ENCODE peak calls at places on chromosomes 6 and 20, in seven cellular contexts. One of them, this sample, is unnamed.

GRCh38 chr6:158060447-158061360 is 79.0 kb downstream of the SYNJ2 start:
- DNase-seq in CD8-positive, alpha-beta T cell: no peak
- DNase-seq in lower lobe of right lung: peak; percentile 79
- DNase-seq in heart right ventricle: peak; percentile 82
- DNase-seq in neuronal stem cell: no peak
- DNase-seq in left ventricle myocardium inferior: peak; percentile 81
- DNase-seq in fibroblast of lung: peak; percentile 98
- DNase-seq in this sample: peak; percentile 99

GRCh38 chr6:34044945-34045595 is 100.8 kb downstream of the GRM4 start:
- DNase-seq in neuronal stem cell: no peak
- DNase-seq in fibroblast of lung: no peak
- DNase-seq in left ventricle myocardium inferior: no peak
- DNase-seq in heart right ventricle: no peak
- DNase-seq in CD8-positive, alpha-beta T cell: peak; percentile 14
- DNase-seq in lower lobe of right lung: no peak
- DNase-seq in this sample: no peak

GRCh38 chr6:11744753-11745152 is 33.9 kb downstream of the ADTRP start:
- DNase-seq in left ventricle myocardium inferior: peak; percentile 45
- DNase-seq in CD8-positive, alpha-beta T cell: no peak
- DNase-seq in neuronal stem cell: no peak
- DNase-seq in heart right ventricle: peak; percentile 84
- DNase-seq in lower lobe of right lung: peak; percentile 55
- DNase-seq in fibroblast of lung: peak; percentile 86
- DNase-seq in this sample: peak; percentile 51

GRCh38 chr20:48690888-48691287 is 136.9 kb downstream of the PREX1 start:
- DNase-seq in heart right ventricle: no peak
- DNase-seq in CD8-positive, alpha-beta T cell: no peak
- DNase-seq in lower lobe of right lung: no peak
- DNase-seq in neuronal stem cell: no peak
- DNase-seq in left ventricle myocardium inferior: no peak
- DNase-seq in fibroblast of lung: peak; percentile 75
- DNase-seq in this sample: peak; percentile 80

GRCh38 chr6:159716247-159717086 is 10.8 kb upstream of the WTAP start:
- DNase-seq in heart right ventricle: peak; percentile 21
- DNase-seq in lower lobe of right lung: no peak
- DNase-seq in left ventricle myocardium inferior: no peak
- DNase-seq in CD8-positive, alpha-beta T cell: no peak
- DNase-seq in fibroblast of lung: peak; percentile 94
- DNase-seq in neuronal stem cell: no peak
- DNase-seq in this sample: peak; percentile 87

GRCh38 chr6:116799945-116800344 is 28.9 kb downstream of the GPRC6A start:
- DNase-seq in left ventricle myocardium inferior: no peak
- DNase-seq in fibroblast of lung: no peak
- DNase-seq in heart right ventricle: no peak
- DNase-seq in neuronal stem cell: no peak
- DNase-seq in lower lobe of right lung: no peak
- DNase-seq in CD8-positive, alpha-beta T cell: no peak
- DNase-seq in this sample: no peak

GRCh38 chr6:143804835-143805239 is 38.3 kb upstream of the LTV1 start:
- DNase-seq in fibroblast of lung: peak; percentile 72
- DNase-seq in heart right ventricle: no peak
- DNase-seq in neuronal stem cell: no peak
- DNase-seq in lower lobe of right lung: no peak
- DNase-seq in left ventricle myocardium inferior: no peak
- DNase-seq in CD8-positive, alpha-beta T cell: no peak
- DNase-seq in this sample: no peak

GRCh38 chr6:71294121-71294523 is 5.5 kb downstream of the OGFRL1 start:
- DNase-seq in CD8-positive, alpha-beta T cell: no peak
- DNase-seq in left ventricle myocardium inferior: no peak
- DNase-seq in lower lobe of right lung: no peak
- DNase-seq in fibroblast of lung: peak; percentile 98
- DNase-seq in heart right ventricle: no peak
- DNase-seq in neuronal stem cell: no peak
- DNase-seq in this sample: peak; percentile 18

GRCh38 chr20:58852559-58853271 is at the start of gene GNAS:
- DNase-seq in neuronal stem cell: peak; percentile 72
- DNase-seq in lower lobe of right lung: peak; percentile 68
- DNase-seq in left ventricle myocardium inferior: peak; percentile 58
- DNase-seq in fibroblast of lung: peak; percentile 56
- DNase-seq in heart right ventricle: peak; percentile 55
- DNase-seq in CD8-positive, alpha-beta T cell: peak; percentile 48
- DNase-seq in this sample: peak; percentile 28

GRCh38 chr20:6489361-6490154 is 277.9 kb upstream of the BMP2 start:
- DNase-seq in fibroblast of lung: peak; percentile 75
- DNase-seq in heart right ventricle: no peak
- DNase-seq in lower lobe of right lung: no peak
- DNase-seq in CD8-positive, alpha-beta T cell: no peak
- DNase-seq in neuronal stem cell: no peak
- DNase-seq in left ventricle myocardium inferior: no peak
- DNase-seq in this sample: no peak

GRCh38 chr6:136209496-136209895 is 40.6 kb downstream of the MTFR2 start:
- DNase-seq in heart right ventricle: no peak
- DNase-seq in CD8-positive, alpha-beta T cell: no peak
- DNase-seq in fibroblast of lung: no peak
- DNase-seq in lower lobe of right lung: no peak
- DNase-seq in left ventricle myocardium inferior: no peak
- DNase-seq in neuronal stem cell: no peak
- DNase-seq in this sample: no peak

GRCh38 chr6:151071295-151071694 is 168.5 kb upstream of the AKAP12 start:
- DNase-seq in lower lobe of right lung: no peak
- DNase-seq in CD8-positive, alpha-beta T cell: no peak
- DNase-seq in neuronal stem cell: no peak
- DNase-seq in left ventricle myocardium inferior: peak; percentile 50
- DNase-seq in fibroblast of lung: peak; percentile 95
- DNase-seq in heart right ventricle: peak; percentile 53
- DNase-seq in this sample: peak; percentile 71

GRCh38 chr6:151075527-151075926 is 164.2 kb upstream of the AKAP12 start:
- DNase-seq in left ventricle myocardium inferior: no peak
- DNase-seq in lower lobe of right lung: no peak
- DNase-seq in CD8-positive, alpha-beta T cell: no peak
- DNase-seq in heart right ventricle: no peak
- DNase-seq in neuronal stem cell: no peak
- DNase-seq in fibroblast of lung: peak; percentile 66
- DNase-seq in this sample: no peak

GRCh38 chr6:151078655-151079054 is 161.1 kb upstream of the AKAP12 start:
- DNase-seq in lower lobe of right lung: no peak
- DNase-seq in heart right ventricle: no peak
- DNase-seq in fibroblast of lung: no peak
- DNase-seq in CD8-positive, alpha-beta T cell: no peak
- DNase-seq in left ventricle myocardium inferior: no peak
- DNase-seq in neuronal stem cell: no peak
- DNase-seq in this sample: no peak

GRCh38 chr6:151075943-151076555 is 163.7 kb upstream of the AKAP12 start:
- DNase-seq in fibroblast of lung: peak; percentile 48
- DNase-seq in CD8-positive, alpha-beta T cell: no peak
- DNase-seq in heart right ventricle: no peak
- DNase-seq in neuronal stem cell: no peak
- DNase-seq in left ventricle myocardium inferior: no peak
- DNase-seq in lower lobe of right lung: no peak
- DNase-seq in this sample: no peak

GRCh38 chr6:151075005-151075404 is 164.8 kb upstream of the AKAP12 start:
- DNase-seq in lower lobe of right lung: no peak
- DNase-seq in neuronal stem cell: no peak
- DNase-seq in fibroblast of lung: no peak
- DNase-seq in left ventricle myocardium inferior: no peak
- DNase-seq in heart right ventricle: no peak
- DNase-seq in CD8-positive, alpha-beta T cell: no peak
- DNase-seq in this sample: no peak
- H3K27ac ChIP-seq in lower lobe of right lung: no peak overlapping the region
- H3K27ac ChIP-seq in neuronal stem cell: no peak overlapping the region
- H3K27ac ChIP-seq in fibroblast of lung: no peak overlapping the region
- H3K27ac ChIP-seq in left ventricle myocardium inferior: no peak overlapping the region
- H3K27ac ChIP-seq in heart right ventricle: no peak overlapping the region
- H3K27ac ChIP-seq in CD8-positive, alpha-beta T cell: no peak overlapping the region
- H3K27ac ChIP-seq in this sample: no peak overlapping the region

DNA sequence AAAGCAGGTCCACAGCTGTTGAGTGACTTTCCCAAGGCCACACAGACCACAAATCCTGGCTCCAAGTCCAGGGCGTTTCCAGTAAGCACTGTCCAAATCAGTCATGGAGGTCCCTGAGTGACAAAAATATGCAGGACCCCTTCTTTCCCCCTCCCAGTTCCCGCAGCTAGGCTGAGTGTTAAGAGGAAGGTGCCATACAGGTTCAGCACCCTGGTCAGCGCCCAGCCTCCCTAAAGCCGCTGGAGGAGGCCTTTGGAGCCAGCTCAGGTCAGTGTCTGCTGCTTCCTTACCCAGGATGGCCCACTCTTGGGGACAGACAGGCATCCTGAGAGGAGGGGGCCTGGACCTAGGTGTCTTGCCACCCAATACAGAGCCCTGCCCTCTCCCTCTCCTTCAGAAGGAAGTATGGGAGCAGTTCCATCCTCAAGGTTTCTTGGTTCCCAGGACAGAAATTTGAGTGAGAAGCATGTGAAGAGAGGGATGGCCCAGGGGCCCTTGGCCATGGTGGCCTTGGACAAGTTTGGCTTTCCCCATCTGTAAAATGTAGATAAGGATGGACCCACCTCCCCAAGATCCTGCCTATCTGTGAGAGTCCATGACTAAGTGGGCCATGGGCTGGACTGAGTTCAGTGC is 13.2 kb downstream of the TMEM74B start:
- DNase-seq in left ventricle myocardium inferior: no peak
- DNase-seq in lower lobe of right lung: no peak
- DNase-seq in fibroblast of lung: peak; percentile 18
- DNase-seq in CD8-positive, alpha-beta T cell: no peak
- DNase-seq in heart right ventricle: no peak
- DNase-seq in neuronal stem cell: peak; percentile 64
- DNase-seq in this sample: peak; percentile 11
- H3K36me3 ChIP-seq in left ventricle myocardium inferior: peaks cover 93% of the 10 kb centered on the region
- H3K36me3 ChIP-seq in lower lobe of right lung: peaks cover 82% of the 10 kb centered on the region
- H3K36me3 ChIP-seq in fibroblast of lung: peaks cover 6% of the 10 kb centered on the region
- H3K36me3 ChIP-seq in CD8-positive, alpha-beta T cell: peaks cover 19% of the 10 kb centered on the region
- H3K36me3 ChIP-seq in heart right ventricle: no peaks in the 10 kb centered on the region
- H3K36me3 ChIP-seq in neuronal stem cell: peaks cover 80% of the 10 kb centered on the region
- H3K36me3 ChIP-seq in this sample: peaks cover 36% of the 10 kb centered on the region

DNA sequence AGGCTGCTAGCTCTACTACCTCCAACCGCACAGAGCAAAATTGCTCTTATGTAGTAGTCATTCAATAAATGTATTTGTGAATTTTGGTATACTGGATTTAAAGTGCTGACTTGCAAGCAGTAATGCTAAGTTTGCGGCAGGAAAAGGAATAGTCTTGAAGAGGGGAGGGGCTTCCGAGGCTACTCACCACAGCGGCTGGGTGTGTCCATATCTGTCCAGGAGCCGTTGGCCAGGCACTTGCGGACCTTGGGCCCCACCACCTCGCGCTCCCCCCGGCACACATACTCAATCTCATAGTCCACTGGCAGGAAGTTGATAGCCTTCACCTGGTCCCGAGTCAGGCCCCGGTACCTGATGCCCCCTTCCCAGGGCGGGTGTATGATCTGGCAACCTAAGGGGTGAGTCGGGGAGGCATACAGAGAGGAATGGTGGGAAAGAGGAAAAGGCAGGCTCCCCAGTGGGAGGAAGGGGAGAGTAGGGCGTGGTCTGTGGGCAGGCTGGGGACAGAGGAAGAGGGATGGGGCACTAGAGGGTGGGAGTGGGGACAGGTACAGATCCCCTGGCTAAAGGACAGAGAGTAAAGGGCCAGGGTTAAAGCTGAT is 1.7 kb downstream of the GABBR1 start:
- DNase-seq in heart right ventricle: no peak
- DNase-seq in neuronal stem cell: no peak
- DNase-seq in fibroblast of lung: peak; percentile 41
- DNase-seq in left ventricle myocardium inferior: no peak
- DNase-seq in CD8-positive, alpha-beta T cell: no peak
- DNase-seq in lower lobe of right lung: no peak
- DNase-seq in this sample: no peak
- H3K27ac ChIP-seq in heart right ventricle: no peak overlapping the region
- H3K27ac ChIP-seq in neuronal stem cell: no peak overlapping the region
- H3K27ac ChIP-seq in fibroblast of lung: no peak overlapping the region
- H3K27ac ChIP-seq in left ventricle myocardium inferior: no peak overlapping the region
- H3K27ac ChIP-seq in CD8-positive, alpha-beta T cell: no peak overlapping the region
- H3K27ac ChIP-seq in lower lobe of right lung: no peak overlapping the region
- H3K27ac ChIP-seq in this sample: no peak overlapping the region

DNA sequence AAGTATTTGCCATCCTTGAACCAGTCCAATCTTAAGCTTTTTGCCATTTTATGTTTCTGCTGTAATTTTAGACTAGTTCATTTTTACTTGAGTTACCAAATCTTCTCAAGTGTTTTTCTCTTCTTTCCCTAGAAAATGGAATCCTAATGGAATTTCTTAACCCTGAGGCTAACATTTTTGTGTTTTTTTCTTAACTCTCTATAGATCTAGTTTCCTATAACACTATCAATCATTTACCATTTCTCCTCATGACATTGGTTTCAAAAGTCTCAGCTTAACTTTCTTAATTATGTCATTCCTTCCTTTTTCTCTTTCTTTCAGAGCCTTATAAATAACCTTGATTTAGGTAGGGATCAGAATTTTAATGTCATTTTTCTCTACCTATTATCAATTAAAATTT is 54.8 kb downstream of the SENP6 start:
- DNase-seq in fibroblast of lung: no peak
- DNase-seq in lower lobe of right lung: no peak
- DNase-seq in heart right ventricle: no peak
- DNase-seq in left ventricle myocardium inferior: no peak
- DNase-seq in neuronal stem cell: no peak
- DNase-seq in CD8-positive, alpha-beta T cell: no peak
- DNase-seq in this sample: no peak
- H3K36me3 ChIP-seq in fibroblast of lung: peaks cover 1% of the 10 kb centered on the region
- H3K36me3 ChIP-seq in lower lobe of right lung: peaks cover 70% of the 10 kb centered on the region
- H3K36me3 ChIP-seq in heart right ventricle: no peaks in the 10 kb centered on the region
- H3K36me3 ChIP-seq in left ventricle myocardium inferior: peaks cover 45% of the 10 kb centered on the region
- H3K36me3 ChIP-seq in neuronal stem cell: peaks cover 99% of the 10 kb centered on the region
- H3K36me3 ChIP-seq in CD8-positive, alpha-beta T cell: peaks cover 15% of the 10 kb centered on the region
- H3K36me3 ChIP-seq in this sample: peaks cover 32% of the 10 kb centered on the region

GRCh38 chr6:42041131-42042055 is 8.9 kb upstream of the TAF8 start:
- DNase-seq in heart right ventricle: peak; percentile 63
- DNase-seq in fibroblast of lung: no peak
- DNase-seq in lower lobe of right lung: no peak
- DNase-seq in neuronal stem cell: no peak
- DNase-seq in left ventricle myocardium inferior: peak; percentile 58
- DNase-seq in CD8-positive, alpha-beta T cell: no peak
- DNase-seq in this sample: no peak
- H3K27ac ChIP-seq in heart right ventricle: peak overlapping the region; percentile 55
- H3K27ac ChIP-seq in fibroblast of lung: no peak overlapping the region
- H3K27ac ChIP-seq in lower lobe of right lung: peak overlapping the region; percentile 19
- H3K27ac ChIP-seq in neuronal stem cell: no peak overlapping the region
- H3K27ac ChIP-seq in left ventricle myocardium inferior: peak overlapping the region; percentile 83
- H3K27ac ChIP-seq in CD8-positive, alpha-beta T cell: peak overlapping the region; percentile 36
- H3K27ac ChIP-seq in this sample: peak overlapping the region; percentile 27

DNA sequence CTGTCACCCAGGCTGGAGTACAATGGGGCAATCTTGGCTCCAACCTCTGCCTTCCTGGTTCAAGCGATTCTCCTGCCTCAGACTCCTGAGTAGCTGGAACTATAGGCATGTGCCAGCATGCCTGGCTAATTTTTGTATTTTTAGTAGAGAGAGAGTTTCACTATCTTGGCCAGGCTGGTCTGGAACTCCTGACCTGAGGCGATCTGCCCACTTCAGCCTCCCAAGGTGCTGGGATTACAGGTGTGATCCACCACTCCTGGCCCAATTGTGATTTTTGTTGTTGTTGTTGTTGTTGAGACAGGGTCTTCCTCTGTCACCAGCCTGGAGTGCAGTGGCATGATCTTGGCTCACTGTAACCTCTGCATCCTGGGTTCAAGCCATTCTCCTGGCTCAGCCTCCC is 69.3 kb downstream of the CBFA2T2 start:
- DNase-seq in CD8-positive, alpha-beta T cell: no peak
- DNase-seq in fibroblast of lung: no peak
- DNase-seq in left ventricle myocardium inferior: no peak
- DNase-seq in neuronal stem cell: no peak
- DNase-seq in heart right ventricle: no peak
- DNase-seq in lower lobe of right lung: no peak
- DNase-seq in this sample: no peak
- H3K36me3 ChIP-seq in CD8-positive, alpha-beta T cell: no peaks in the 10 kb centered on the region
- H3K36me3 ChIP-seq in fibroblast of lung: no peaks in the 10 kb centered on the region
- H3K36me3 ChIP-seq in left ventricle myocardium inferior: peaks cover 4% of the 10 kb centered on the region
- H3K36me3 ChIP-seq in neuronal stem cell: peaks cover 12% of the 10 kb centered on the region
- H3K36me3 ChIP-seq in heart right ventricle: no peaks in the 10 kb centered on the region
- H3K36me3 ChIP-seq in lower lobe of right lung: no peaks in the 10 kb centered on the region
- H3K36me3 ChIP-seq in this sample: no peaks in the 10 kb centered on the region